ENCODE peak calls at places on chromosomes 11 and 22, in eight cellular contexts. K is MM.1S, V is heart left ventricle, A is cardiac fibroblast, O is WTC11, J is kidney, C is H1, G is AG04450. N is an unnamed sample.

GRCh38 chr11:124595302-124595701 is 15.9 kb upstream of the PANX3 start:
- DNase-seq in K (no peak), V (no peak), A (no peak), O (no peak), J (no peak), C (no peak), G (no peak), N (no peak)

GRCh38 chr11:74138021-74138420 is 32.8 kb downstream of the C2CD3 start:
- DNase-seq in K (no peak), V (no peak), A (peak; percentile 42), O (no peak), J (no peak), C (no peak), G (peak; percentile 50), N (no peak)

GRCh38 chr11:119615003-119615878 is 113.8 kb downstream of the NECTIN1 start:
- DNase-seq in K (peak; percentile 8), V (no peak), A (peak; percentile 78), O (no peak), J (no peak), C (no peak), G (peak; percentile 53), N (peak; percentile 58)

GRCh38 chr11:57900315-57900714 is 123.4 kb upstream of the OR9Q1 start:
- DNase-seq in K (no peak), V (no peak), A (no peak), O (no peak), J (no peak), C (no peak), G (no peak), N (no peak)

GRCh38 chr11:65170058-65170534 is at the start of gene SPDYC:
- DNase-seq in K (no peak), V (no peak), A (no peak), O (peak; percentile 68), J (peak; percentile 73), C (peak; percentile 62), G (no peak), N (no peak)

GRCh38 chr11:85182437-85183109 is 444.6 kb downstream of the DLG2 start:
- DNase-seq in K (peak; percentile 46), V (no peak), A (peak; percentile 54), O (peak; percentile 23), J (no peak), C (no peak), G (no peak), N (peak; percentile 8)

GRCh38 chr11:65134240-65134951 is at the start of gene SYVN1:
- DNase-seq in K (peak; percentile 91), V (peak; percentile 91), A (peak; percentile 88), O (peak; percentile 81), J (peak; percentile 97), C (peak; percentile 94), G (peak; percentile 67), N (peak; percentile 92)

GRCh38 chr22:48517039-48518030 is 1310.3 kb downstream of the BRD1 start:
- DNase-seq in K (no peak), V (no peak), A (no peak), O (no peak), J (no peak), C (no peak), G (no peak), N (no peak)

GRCh38 chr11:47355283-47356128 is 3.0 kb upstream of the MYBPC3 start:
- DNase-seq in K (no peak), V (peak; percentile 93), A (peak; percentile 95), O (peak; percentile 99), J (peak; percentile 95), C (peak; percentile 100), G (peak; percentile 74), N (no peak)

GRCh38 chr22:38114484-38115398 is 4.3 kb upstream of the BAIAP2L2 start:
- DNase-seq in K (peak; percentile 75), V (peak; percentile 86), A (peak; percentile 87), O (peak; percentile 95), J (peak; percentile 93), C (peak; percentile 99), G (peak; percentile 66), N (peak; percentile 91)

GRCh38 chr11:33237039-33237597 is 20.1 kb upstream of the HIPK3 start:
- DNase-seq in K (no peak), V (no peak), A (no peak), O (no peak), J (no peak), C (no peak), G (no peak), N (no peak)

GRCh38 chr22:45846952-45847351 is 130.0 kb downstream of the WNT7B start:
- DNase-seq in K (no peak), V (no peak), A (no peak), O (no peak), J (no peak), C (no peak), G (no peak), N (no peak)

GRCh38 chr11:108069947-108070346 is 51.4 kb upstream of the ACAT1 start:
- DNase-seq in K (peak; percentile 56), V (no peak), A (peak; percentile 67), O (no peak), J (no peak), C (no peak), G (no peak), N (peak; percentile 13)

GRCh38 chr22:49936018-49936972 is 17.9 kb downstream of the CRELD2 start:
- DNase-seq in K (peak; percentile 87), V (peak; percentile 94), A (peak; percentile 76), O (peak; percentile 82), J (peak; percentile 99), C (peak; percentile 79), G (peak; percentile 24), N (peak; percentile 90)

GRCh38 chr11:107669156-107669740 is 42.6 kb downstream of the SLN start:
- DNase-seq in K (no peak), V (no peak), A (no peak), O (no peak), J (no peak), C (no peak), G (no peak), N (no peak)

GRCh38 chr11:3962406-3962840 is 107.0 kb downstream of the STIM1 start:
- DNase-seq in K (no peak), V (no peak), A (peak; percentile 65), O (no peak), J (no peak), C (no peak), G (no peak), N (no peak)

GRCh38 chr22:40628354-40629042 is 8.0 kb downstream of the MRTFA start:
- DNase-seq in K (no peak), V (no peak), A (peak; percentile 63), O (no peak), J (no peak), C (no peak), G (no peak), N (peak; percentile 39)

GRCh38 chr11:8807544-8808225 is 103.3 kb upstream of the AKIP1 start:
- DNase-seq in K (no peak), V (peak; percentile 46), A (peak; percentile 65), O (no peak), J (peak; percentile 72), C (no peak), G (peak; percentile 72), N (no peak)

GRCh38 chr11:102761646-102762238 is 18.7 kb downstream of the MMP10 start:
- DNase-seq in K (no peak), V (no peak), A (peak; percentile 32), O (no peak), J (no peak), C (no peak), G (no peak), N (no peak)

GRCh38 chr22:49394116-49394785 is 433.4 kb downstream of the BRD1 start:
- DNase-seq in K (no peak), V (no peak), A (no peak), O (no peak), J (no peak), C (no peak), G (no peak), N (no peak)

GRCh38 chr22:20130739-20131592 is 638 bp upstream of the ZDHHC8 start:
- DNase-seq in K (peak; percentile 69), V (peak; percentile 91), A (peak; percentile 68), O (peak; percentile 77), J (peak; percentile 94), C (peak; percentile 82), G (peak; percentile 15), N (peak; percentile 88)

DNA sequence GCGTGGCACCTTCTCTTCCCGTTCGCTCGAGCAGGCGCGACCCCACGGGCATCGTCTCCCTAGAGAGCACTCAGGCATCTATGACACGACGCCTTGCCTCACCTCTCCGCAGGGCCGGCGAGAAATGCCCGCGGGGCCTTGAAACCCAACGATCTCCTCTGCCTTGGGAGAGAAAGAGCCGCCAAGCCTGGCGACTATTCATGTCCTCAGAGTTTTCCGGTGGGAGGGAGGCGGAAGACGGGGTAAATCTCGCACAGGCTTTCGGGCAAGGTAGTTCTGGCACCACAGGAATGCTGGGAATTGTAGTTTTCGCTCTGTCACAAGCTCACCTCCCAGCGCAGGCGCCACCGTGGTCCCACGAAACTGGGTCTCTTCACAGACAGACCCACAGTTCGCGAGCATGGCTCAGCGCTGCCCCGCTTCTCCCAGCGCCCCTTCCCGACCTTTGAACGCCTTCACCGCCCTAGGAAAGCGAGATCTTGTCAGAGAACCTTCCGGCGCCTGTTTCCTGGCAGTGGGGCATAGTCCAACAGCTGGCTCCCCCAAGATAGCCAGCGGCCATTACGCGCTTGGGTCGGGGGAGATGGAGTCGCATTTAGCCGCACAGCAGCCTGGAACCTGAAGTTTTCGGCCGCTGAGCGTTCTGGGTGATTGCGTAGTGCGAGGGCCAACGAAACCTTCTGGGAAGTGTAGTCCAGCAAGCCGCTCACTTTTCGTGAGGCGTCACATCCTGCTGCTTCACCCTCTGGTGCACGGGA is at the start of gene CCDC90B:
- DNase-seq in K (peak; percentile 98), V (peak; percentile 96), A (peak; percentile 98), O (peak; percentile 94), J (peak; percentile 98), C (peak; percentile 88), G (peak; percentile 96), N (peak; percentile 93)
- TF ChIP-seq CTCF in K (peak; percentile 48), V (no peak), A (no peak), O (no peak), J (peak; percentile 42), C (peak; percentile 67), G (no peak), N (peak; percentile 62)

GRCh38 chr11:35711173-35711910 is 48.8 kb downstream of the TRIM44 start:
- DNase-seq in K (no peak), V (no peak), A (no peak), O (no peak), J (no peak), C (no peak), G (no peak), N (no peak)
- TF ChIP-seq CTCF in K (no peak), V (no peak), A (peak; percentile 13), O (no peak), J (peak; percentile 28), C (peak; percentile 30), G (peak; percentile 1), N (peak; percentile 6)

GRCh38 chr11:6900327-6900999 is 8.2 kb upstream of the OR2D2 start:
- DNase-seq in K (peak; percentile 18), V (no peak), A (peak; percentile 5), O (no peak), J (no peak), C (no peak), G (no peak), N (no peak)
- TF ChIP-seq CTCF in K (peak; percentile 45), V (no peak), A (no peak), O (no peak), J (no peak), C (peak; percentile 2), G (no peak), N (no peak)

DNA sequence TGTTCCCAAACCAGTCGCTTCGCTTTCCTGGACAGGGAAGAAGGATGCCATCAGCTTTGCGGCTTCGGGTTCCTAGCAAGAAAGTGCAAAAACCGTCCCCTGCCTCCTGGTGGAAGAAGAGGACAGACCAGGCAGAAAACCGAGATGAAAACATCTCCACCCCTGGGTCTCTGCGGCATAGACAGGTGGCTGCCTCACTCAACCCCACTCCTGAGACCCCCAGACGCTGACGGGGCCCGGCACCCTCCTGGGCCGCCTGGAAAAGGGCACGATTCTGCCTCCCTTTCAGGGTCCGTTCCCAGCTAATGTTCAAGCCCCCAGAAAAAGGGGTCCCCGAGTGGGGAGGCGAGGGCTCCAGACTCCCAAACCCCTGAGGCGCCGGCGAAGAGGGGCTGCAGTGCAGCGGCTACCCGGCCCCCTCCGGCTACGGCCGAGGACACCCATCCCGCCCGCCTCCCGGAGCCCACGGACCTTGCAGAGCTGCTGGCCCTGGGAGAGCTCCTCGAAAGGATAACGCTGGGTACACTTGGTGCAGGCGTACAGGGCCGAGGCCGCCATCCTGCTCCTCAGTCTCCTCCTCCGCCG is 569 bp downstream of the FAM76B start:
- DNase-seq in K (peak; percentile 51), V (peak; percentile 7), A (peak; percentile 48), O (peak; percentile 44), J (no peak), C (no peak), G (no peak), N (peak; percentile 17)
- TF ChIP-seq CTCF in K (peak; percentile 43), V (no peak), A (peak; percentile 37), O (no peak), J (no peak), C (peak; percentile 49), G (peak; percentile 47), N (no peak)

N was measured in GM10248.